ENCODE peak calls at places on chromosomes 12 and 14, in nine cellular contexts. L is psoas muscle, S is uterus, H is RWPE1, Q is OCI-LY7, X is endothelial cell, E is testis, Z is left ventricle myocardium inferior, M is neural progenitor cell. K is an unnamed sample.

GRCh38 chr12:25373396-25373795 is 122.7 kb upstream of the KRAS start:
- DNase-seq in L (no peak), S (no peak), H (no peak), Q (no peak), X (no peak), E (no peak), Z (no peak), M (no peak), K (no peak)

GRCh38 chr14:99649219-99649618 is 4.3 kb downstream of the HHIPL1 start:
- DNase-seq in L (no peak), S (no peak), H (no peak), Q (no peak), X (no peak), E (no peak), Z (no peak), M (no peak), K (no peak)

GRCh38 chr12:65470261-65470660 is 191.8 kb downstream of the MSRB3 start:
- DNase-seq in L (no peak), S (no peak), H (no peak), Q (no peak), X (no peak), E (no peak), Z (no peak), M (no peak), K (no peak)

GRCh38 chr14:94583557-94583956 is 2.3 kb downstream of the SERPINA5 start:
- DNase-seq in L (no peak), S (no peak), H (no peak), Q (no peak), X (no peak), E (no peak), Z (no peak), M (no peak), K (no peak)

GRCh38 chr12:45762185-45763110 is 32.9 kb downstream of the ARID2 start:
- DNase-seq in L (no peak), S (no peak), H (peak; percentile 59), Q (peak; percentile 26), X (peak; percentile 18), E (peak; percentile 31), Z (no peak), M (no peak), K (no peak)

GRCh38 chr12:104792570-104792969 is 165.5 kb downstream of the SLC41A2 start:
- DNase-seq in L (no peak), S (peak; percentile 57), H (peak; percentile 41), Q (no peak), X (no peak), E (no peak), Z (no peak), M (no peak), K (no peak)

GRCh38 chr12:28127455-28127854 is 62.8 kb upstream of the CCDC91 start:
- DNase-seq in L (no peak), S (no peak), H (peak; percentile 24), Q (no peak), X (no peak), E (no peak), Z (no peak), M (no peak), K (no peak)

GRCh38 chr12:84508325-84508861 is 404.2 kb downstream of the SLC6A15 start:
- DNase-seq in L (no peak), S (peak; percentile 37), H (peak; percentile 71), Q (no peak), X (no peak), E (no peak), Z (no peak), M (peak; percentile 8), K (no peak)

GRCh38 chr12:130571089-130571488 is 145.0 kb downstream of the RIMBP2 start:
- DNase-seq in L (no peak), S (no peak), H (no peak), Q (peak; percentile 4), X (no peak), E (no peak), Z (no peak), M (no peak), K (no peak)

GRCh38 chr14:100764716-100765115 is 38.0 kb downstream of the DLK1 start:
- DNase-seq in L (peak; percentile 24), S (no peak), H (no peak), Q (no peak), X (no peak), E (no peak), Z (no peak), M (peak; percentile 70), K (no peak)

GRCh38 chr14:95496690-95497241 is 19.7 kb downstream of the SYNE3 start:
- DNase-seq in L (no peak), S (peak; percentile 72), H (no peak), Q (no peak), X (no peak), E (no peak), Z (no peak), M (no peak), K (no peak)

GRCh38 chr12:90871697-90872096 is 83.3 kb downstream of the CCER1 start:
- DNase-seq in L (no peak), S (no peak), H (no peak), Q (no peak), X (no peak), E (no peak), Z (no peak), M (no peak), K (no peak)

GRCh38 chr12:124861492-124861891 is 2.2 kb downstream of the SCARB1 start:
- DNase-seq in L (peak; percentile 76), S (peak; percentile 29), H (peak; percentile 41), Q (no peak), X (no peak), E (peak; percentile 85), Z (peak; percentile 71), M (no peak), K (no peak)

GRCh38 chr14:90827919-90828610 is 11.8 kb upstream of the TTC7B start:
- DNase-seq in L (peak; percentile 96), S (peak; percentile 94), H (peak; percentile 98), Q (no peak), X (peak; percentile 91), E (peak; percentile 97), Z (peak; percentile 95), M (peak; percentile 95), K (peak; percentile 79)

GRCh38 chr14:25406818-25407217 is 356.9 kb upstream of the STXBP6 start:
- DNase-seq in L (no peak), S (no peak), H (no peak), Q (peak; percentile 28), X (peak; percentile 65), E (peak; percentile 89), Z (no peak), M (peak; percentile 76), K (no peak)

GRCh38 chr14:50336428-50336827 is 24.3 kb downstream of the DMAC2L start:
- DNase-seq in L (no peak), S (no peak), H (no peak), Q (no peak), X (no peak), E (no peak), Z (no peak), M (no peak), K (no peak)

GRCh38 chr14:50335989-50336391 is 23.9 kb downstream of the DMAC2L start:
- DNase-seq in L (peak; percentile 56), S (peak; percentile 32), H (no peak), Q (no peak), X (peak; percentile 66), E (no peak), Z (peak; percentile 38), M (peak; percentile 42), K (no peak)

GRCh38 chr14:50333010-50333409 is 20.9 kb downstream of the DMAC2L start:
- DNase-seq in L (no peak), S (peak; percentile 81), H (peak; percentile 44), Q (no peak), X (no peak), E (no peak), Z (peak; percentile 48), M (no peak), K (no peak)

GRCh38 chr14:50334211-50334610 is 22.1 kb downstream of the DMAC2L start:
- DNase-seq in L (no peak), S (no peak), H (no peak), Q (no peak), X (no peak), E (no peak), Z (no peak), M (no peak), K (no peak)

DNA sequence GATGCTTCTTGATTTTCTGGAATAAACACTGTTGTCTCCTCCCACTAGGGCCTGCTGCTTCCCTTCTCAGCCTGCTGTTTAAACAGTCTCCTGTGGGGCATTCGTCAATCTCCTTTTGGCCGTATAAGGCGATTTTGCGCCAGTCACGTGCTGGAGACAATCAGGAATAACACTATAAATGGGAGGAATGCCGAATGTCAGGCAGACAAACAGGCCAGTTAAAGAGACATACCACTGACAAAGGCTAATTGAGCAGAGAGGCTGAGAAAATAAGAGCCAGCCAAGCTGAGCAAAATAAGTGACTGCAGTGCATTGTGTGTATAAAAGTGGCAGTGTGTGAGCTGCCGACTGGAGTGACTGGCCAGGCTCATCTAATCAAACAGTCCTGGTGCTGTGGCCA is 23.3 kb downstream of the DMAC2L start:
- DNase-seq in L (no peak), S (peak; percentile 74), H (no peak), Q (no peak), X (peak; percentile 20), E (peak; percentile 82), Z (peak; percentile 26), M (peak; percentile 89), K (no peak)
- TF ChIP-seq CTCF in L (no peak), S (no peak), H (no peak), Q (no peak), X (no peak), E (no peak), Z (no peak), M (no peak), K (no peak)

GRCh38 chr12:132460571-132460970 is 29.4 kb upstream of the FBRSL1 start:
- DNase-seq in L (no peak), S (no peak), H (no peak), Q (no peak), X (peak; percentile 43), E (no peak), Z (no peak), M (no peak), K (no peak)
- TF ChIP-seq CTCF in L (peak; percentile 5), S (no peak), H (no peak), Q (peak; percentile 67), X (peak; percentile 61), E (no peak), Z (no peak), M (peak; percentile 46), K (no peak)

GRCh38 chr12:117714203-117714602 is 254.6 kb downstream of the KSR2 start:
- DNase-seq in L (no peak), S (no peak), H (no peak), Q (no peak), X (no peak), E (no peak), Z (no peak), M (no peak), K (no peak)
- TF ChIP-seq CTCF in L (no peak), S (no peak), H (no peak), Q (no peak), X (no peak), E (no peak), Z (no peak), M (no peak), K (no peak)

GRCh38 chr14:21643407-21643806 is 8.7 kb upstream of the OR10G2 start:
- DNase-seq in L (no peak), S (no peak), H (no peak), Q (no peak), X (no peak), E (no peak), Z (no peak), M (peak; percentile 4), K (no peak)

GRCh38 chr14:21642683-21643082 is 7.9 kb upstream of the OR10G2 start:
- DNase-seq in L (no peak), S (no peak), H (no peak), Q (no peak), X (no peak), E (no peak), Z (no peak), M (no peak), K (no peak)

GRCh38 chr14:21652209-21652808 is 1.3 kb upstream of the OR4E2 start:
- DNase-seq in L (no peak), S (no peak), H (no peak), Q (no peak), X (peak; percentile 22), E (no peak), Z (no peak), M (peak; percentile 18), K (no peak)

GRCh38 chr14:21647380-21647779 is 6.3 kb upstream of the OR4E2 start:
- DNase-seq in L (no peak), S (no peak), H (no peak), Q (no peak), X (no peak), E (no peak), Z (no peak), M (no peak), K (no peak)
- TF ChIP-seq CTCF in L (no peak), S (no peak), H (no peak), Q (no peak), X (no peak), E (no peak), Z (no peak), M (no peak), K (no peak)